ENCODE peak calls at places on chromosome 6, in four cellular contexts. One of them, this sample, is unnamed.

GRCh38 chr6:125341460-125341859 is 39.7 kb upstream of the HDDC2 start:
- DNase-seq in BJ: no peak
- DNase-seq in AG08395: no peak
- DNase-seq in activated naive CD4-positive, alpha-beta T cell treated with anti-CD3 and anti-CD28 coated beads, Interleukin-2, amount 10 ng/mL, durations not matched to agents 7 days and 5 days: no peak
- DNase-seq in this sample: no peak

GRCh38 chr6:7414811-7415210 is 25.2 kb downstream of the RIOK1 start:
- DNase-seq in BJ: peak
- DNase-seq in AG08395: peak
- DNase-seq in activated naive CD4-positive, alpha-beta T cell treated with anti-CD3 and anti-CD28 coated beads, Interleukin-2, amount 10 ng/mL, durations not matched to agents 7 days and 5 days: no peak
- DNase-seq in this sample: no peak

GRCh38 chr6:165729307-165729936 is 66.4 kb upstream of the PDE10A start:
- DNase-seq in BJ: no peak
- DNase-seq in AG08395: peak
- DNase-seq in activated naive CD4-positive, alpha-beta T cell treated with anti-CD3 and anti-CD28 coated beads, Interleukin-2, amount 10 ng/mL, durations not matched to agents 7 days and 5 days: peak
- DNase-seq in this sample: no peak

GRCh38 chr6:132752255-132752654 is 5.4 kb downstream of the VNN2 start:
- DNase-seq in BJ: no peak
- DNase-seq in AG08395: no peak
- DNase-seq in activated naive CD4-positive, alpha-beta T cell treated with anti-CD3 and anti-CD28 coated beads, Interleukin-2, amount 10 ng/mL, durations not matched to agents 7 days and 5 days: no peak
- DNase-seq in this sample: no peak

GRCh38 chr6:1744543-1744942 is 134.8 kb downstream of the FOXC1 start:
- DNase-seq in BJ: no peak
- DNase-seq in AG08395: no peak
- DNase-seq in activated naive CD4-positive, alpha-beta T cell treated with anti-CD3 and anti-CD28 coated beads, Interleukin-2, amount 10 ng/mL, durations not matched to agents 7 days and 5 days: no peak
- DNase-seq in this sample: no peak

GRCh38 chr6:160764847-160765246 is 62.8 kb downstream of the PLG start:
- DNase-seq in BJ: no peak
- DNase-seq in AG08395: no peak
- DNase-seq in activated naive CD4-positive, alpha-beta T cell treated with anti-CD3 and anti-CD28 coated beads, Interleukin-2, amount 10 ng/mL, durations not matched to agents 7 days and 5 days: no peak
- DNase-seq in this sample: no peak

GRCh38 chr6:144294016-144294415 is 8.9 kb downstream of the UTRN start:
- DNase-seq in BJ: peak
- DNase-seq in AG08395: peak
- DNase-seq in activated naive CD4-positive, alpha-beta T cell treated with anti-CD3 and anti-CD28 coated beads, Interleukin-2, amount 10 ng/mL, durations not matched to agents 7 days and 5 days: no peak
- DNase-seq in this sample: no peak

GRCh38 chr6:192313-192664 is 100.0 kb upstream of the DUSP22 start:
- DNase-seq in BJ: no peak
- DNase-seq in AG08395: no peak
- DNase-seq in activated naive CD4-positive, alpha-beta T cell treated with anti-CD3 and anti-CD28 coated beads, Interleukin-2, amount 10 ng/mL, durations not matched to agents 7 days and 5 days: no peak
- DNase-seq in this sample: no peak

GRCh38 chr6:8203337-8203736 is 101.0 kb upstream of the EEF1E1 start:
- DNase-seq in BJ: no peak
- DNase-seq in AG08395: no peak
- DNase-seq in activated naive CD4-positive, alpha-beta T cell treated with anti-CD3 and anti-CD28 coated beads, Interleukin-2, amount 10 ng/mL, durations not matched to agents 7 days and 5 days: no peak
- DNase-seq in this sample: no peak

GRCh38 chr6:157329829-157330228 is 6.5 kb upstream of the TMEM242 start:
- DNase-seq in BJ: no peak
- DNase-seq in AG08395: no peak
- DNase-seq in activated naive CD4-positive, alpha-beta T cell treated with anti-CD3 and anti-CD28 coated beads, Interleukin-2, amount 10 ng/mL, durations not matched to agents 7 days and 5 days: no peak
- DNase-seq in this sample: no peak

GRCh38 chr6:109484161-109484560 is 1.1 kb upstream of the ZBTB24 start:
- DNase-seq in BJ: no peak
- DNase-seq in AG08395: no peak
- DNase-seq in activated naive CD4-positive, alpha-beta T cell treated with anti-CD3 and anti-CD28 coated beads, Interleukin-2, amount 10 ng/mL, durations not matched to agents 7 days and 5 days: no peak
- DNase-seq in this sample: no peak

GRCh38 chr6:114140416-114140815 is 169.5 kb upstream of the HDAC2 start:
- DNase-seq in BJ: no peak
- DNase-seq in AG08395: peak
- DNase-seq in activated naive CD4-positive, alpha-beta T cell treated with anti-CD3 and anti-CD28 coated beads, Interleukin-2, amount 10 ng/mL, durations not matched to agents 7 days and 5 days: no peak
- DNase-seq in this sample: no peak

GRCh38 chr6:12051861-12052368 is 39.8 kb downstream of the HIVEP1 start:
- DNase-seq in BJ: no peak
- DNase-seq in AG08395: no peak
- DNase-seq in activated naive CD4-positive, alpha-beta T cell treated with anti-CD3 and anti-CD28 coated beads, Interleukin-2, amount 10 ng/mL, durations not matched to agents 7 days and 5 days: peak
- DNase-seq in this sample: no peak

GRCh38 chr6:22008248-22008836 is 288.5 kb downstream of the PRL start:
- DNase-seq in BJ: no peak
- DNase-seq in AG08395: no peak
- DNase-seq in activated naive CD4-positive, alpha-beta T cell treated with anti-CD3 and anti-CD28 coated beads, Interleukin-2, amount 10 ng/mL, durations not matched to agents 7 days and 5 days: no peak
- DNase-seq in this sample: no peak

GRCh38 chr6:106967936-106968555 is 6.5 kb downstream of the CD24 start:
- DNase-seq in BJ: no peak
- DNase-seq in AG08395: no peak
- DNase-seq in activated naive CD4-positive, alpha-beta T cell treated with anti-CD3 and anti-CD28 coated beads, Interleukin-2, amount 10 ng/mL, durations not matched to agents 7 days and 5 days: no peak
- DNase-seq in this sample: no peak

GRCh38 chr6:37259191-37259590 is 1.2 kb upstream of the TMEM217 start:
- DNase-seq in BJ: no peak
- DNase-seq in AG08395: no peak
- DNase-seq in activated naive CD4-positive, alpha-beta T cell treated with anti-CD3 and anti-CD28 coated beads, Interleukin-2, amount 10 ng/mL, durations not matched to agents 7 days and 5 days: no peak
- DNase-seq in this sample: no peak

GRCh38 chr6:81787313-81788068 is 35.0 kb upstream of the TENT5A start:
- DNase-seq in BJ: no peak
- DNase-seq in AG08395: no peak
- DNase-seq in activated naive CD4-positive, alpha-beta T cell treated with anti-CD3 and anti-CD28 coated beads, Interleukin-2, amount 10 ng/mL, durations not matched to agents 7 days and 5 days: no peak
- DNase-seq in this sample: no peak

GRCh38 chr6:147141690-147142308 is 62.4 kb upstream of the STXBP5 start:
- DNase-seq in BJ: no peak
- DNase-seq in AG08395: peak
- DNase-seq in activated naive CD4-positive, alpha-beta T cell treated with anti-CD3 and anti-CD28 coated beads, Interleukin-2, amount 10 ng/mL, durations not matched to agents 7 days and 5 days: no peak
- DNase-seq in this sample: no peak

GRCh38 chr6:108796875-108797274 is 51.3 kb upstream of the ARMC2 start:
- DNase-seq in BJ: no peak
- DNase-seq in AG08395: no peak
- DNase-seq in activated naive CD4-positive, alpha-beta T cell treated with anti-CD3 and anti-CD28 coated beads, Interleukin-2, amount 10 ng/mL, durations not matched to agents 7 days and 5 days: no peak
- DNase-seq in this sample: no peak

GRCh38 chr6:126100386-126100785 is 114.0 kb downstream of the TRMT11 start:
- DNase-seq in BJ: no peak
- DNase-seq in AG08395: no peak
- DNase-seq in activated naive CD4-positive, alpha-beta T cell treated with anti-CD3 and anti-CD28 coated beads, Interleukin-2, amount 10 ng/mL, durations not matched to agents 7 days and 5 days: no peak
- DNase-seq in this sample: no peak

GRCh38 chr6:150269857-150270223 is 99.0 kb upstream of the IYD start:
- DNase-seq in BJ: no peak
- DNase-seq in AG08395: no peak
- DNase-seq in activated naive CD4-positive, alpha-beta T cell treated with anti-CD3 and anti-CD28 coated beads, Interleukin-2, amount 10 ng/mL, durations not matched to agents 7 days and 5 days: no peak
- DNase-seq in this sample: no peak

GRCh38 chr6:5595184-5595583 is 333.9 kb downstream of the FARS2 start:
- DNase-seq in BJ: no peak
- DNase-seq in AG08395: no peak
- DNase-seq in activated naive CD4-positive, alpha-beta T cell treated with anti-CD3 and anti-CD28 coated beads, Interleukin-2, amount 10 ng/mL, durations not matched to agents 7 days and 5 days: no peak
- DNase-seq in this sample: no peak

GRCh38 chr6:37137881-37138568 is 31.9 kb upstream of the PIM1 start:
- DNase-seq in BJ: no peak
- DNase-seq in AG08395: no peak
- DNase-seq in activated naive CD4-positive, alpha-beta T cell treated with anti-CD3 and anti-CD28 coated beads, Interleukin-2, amount 10 ng/mL, durations not matched to agents 7 days and 5 days: no peak
- DNase-seq in this sample: peak

GRCh38 chr6:26017567-26017966 is 55.0 kb downstream of the TRIM38 start:
- DNase-seq in BJ: no peak
- DNase-seq in AG08395: peak
- DNase-seq in activated naive CD4-positive, alpha-beta T cell treated with anti-CD3 and anti-CD28 coated beads, Interleukin-2, amount 10 ng/mL, durations not matched to agents 7 days and 5 days: peak
- DNase-seq in this sample: no peak

GRCh38 chr6:135819665-135820064 is 31.8 kb upstream of the PDE7B start:
- DNase-seq in BJ: no peak
- DNase-seq in AG08395: no peak
- DNase-seq in activated naive CD4-positive, alpha-beta T cell treated with anti-CD3 and anti-CD28 coated beads, Interleukin-2, amount 10 ng/mL, durations not matched to agents 7 days and 5 days: no peak
- DNase-seq in this sample: no peak

GRCh38 chr6:17101422-17102257 is at the start of gene STMND1:
- DNase-seq in BJ: no peak
- DNase-seq in AG08395: peak
- DNase-seq in activated naive CD4-positive, alpha-beta T cell treated with anti-CD3 and anti-CD28 coated beads, Interleukin-2, amount 10 ng/mL, durations not matched to agents 7 days and 5 days: no peak
- DNase-seq in this sample: no peak

GRCh38 chr6:90545450-90545849 is 41.4 kb downstream of the MAP3K7 start:
- DNase-seq in BJ: no peak
- DNase-seq in AG08395: no peak
- DNase-seq in activated naive CD4-positive, alpha-beta T cell treated with anti-CD3 and anti-CD28 coated beads, Interleukin-2, amount 10 ng/mL, durations not matched to agents 7 days and 5 days: no peak
- DNase-seq in this sample: no peak

GRCh38 chr6:126176266-126176665 is 163.6 kb upstream of the CENPW start:
- DNase-seq in BJ: no peak
- DNase-seq in AG08395: no peak
- DNase-seq in activated naive CD4-positive, alpha-beta T cell treated with anti-CD3 and anti-CD28 coated beads, Interleukin-2, amount 10 ng/mL, durations not matched to agents 7 days and 5 days: no peak
- DNase-seq in this sample: no peak

GRCh38 chr6:32854376-32855178 is 585 bp downstream of the PSMB9 start:
- DNase-seq in BJ: no peak
- DNase-seq in AG08395: peak
- DNase-seq in activated naive CD4-positive, alpha-beta T cell treated with anti-CD3 and anti-CD28 coated beads, Interleukin-2, amount 10 ng/mL, durations not matched to agents 7 days and 5 days: peak
- DNase-seq in this sample: no peak

This sample was measured in progenitor cell of endocrine pancreas.